ENCODE peak calls at places on chromosomes 1 and 21, in ten cellular contexts. T, L, Q, B, Y, N, I, P, E and C are unnamed samples.

GRCh38 chr1:42175314-42176054 is 10.9 kb upstream of the GUCA2A start:
- DNase-seq in I (no peak), L (no peak), Q (no peak), P (peak; percentile 78), E (no peak), T (no peak), Y (no peak), B (no peak), N (no peak), C (no peak)

GRCh38 chr1:60277269-60277668 is 203.7 kb upstream of the C1orf87 start:
- DNase-seq in T (no peak), N (no peak), P (no peak), E (no peak), Q (no peak), Y (no peak), B (no peak), L (peak; percentile 91), I (no peak), C (no peak)

GRCh38 chr21:46146856-46147255 is 8.5 kb downstream of the FTCD start:
- DNase-seq in T (no peak), L (no peak), I (no peak), N (no peak), P (no peak), B (no peak), E (no peak), Y (no peak), Q (no peak), C (no peak)

GRCh38 chr1:119735217-119735616 is 23.5 kb downstream of the PHGDH start:
- DNase-seq in L (no peak), N (no peak), E (no peak), T (peak; percentile 40), I (no peak), Q (no peak), B (no peak), P (no peak), Y (no peak), C (no peak)

GRCh38 chr1:22808186-22808845 is 97.7 kb downstream of the EPHB2 start:
- DNase-seq in L (no peak), T (peak; percentile 46), B (no peak), N (peak; percentile 69), I (peak; percentile 65), Q (peak; percentile 82), Y (no peak), E (no peak), P (peak; percentile 52), C (no peak)

GRCh38 chr1:116373451-116374339 is 651 bp downstream of the ATP1A1 start:
- DNase-seq in E (peak; percentile 65), N (peak; percentile 56), P (peak; percentile 46), Y (no peak), B (no peak), T (peak; percentile 71), I (no peak), Q (peak; percentile 30), L (peak; percentile 52), C (peak; percentile 52)

GRCh38 chr21:33761104-33762036 is 119.1 kb downstream of the ITSN1 start:
- DNase-seq in Y (no peak), B (peak; percentile 92), P (peak; percentile 95), Q (peak; percentile 97), N (peak; percentile 97), I (peak; percentile 85), L (peak; percentile 89), E (no peak), T (peak; percentile 31), C (peak; percentile 66)

GRCh38 chr1:239987103-239987745 is 104.5 kb upstream of the FMN2 start:
- DNase-seq in B (no peak), I (no peak), Q (peak; percentile 36), E (no peak), L (peak; percentile 78), Y (no peak), T (peak; percentile 46), P (peak; percentile 26), N (peak; percentile 53), C (peak; percentile 57)